ENCODE peak calls at places on chromosomes 11 and 22, in eight cellular contexts. One of them, this sample, is unnamed.

GRCh38 chr22:39612811-39613548 is 42.4 kb downstream of the CACNA1I start:
- DNase-seq in lower lobe of right lung: no peak
- DNase-seq in NB4: no peak
- DNase-seq in left ventricle myocardium inferior: no peak
- DNase-seq in HFF-Myc: no peak
- DNase-seq in adrenal gland: no peak
- DNase-seq in right lobe of liver: no peak
- DNase-seq in brain microvascular endothelial cell: no peak
- DNase-seq in this sample: no peak

GRCh38 chr22:33851985-33852384 is 68.3 kb downstream of the LARGE1 start:
- DNase-seq in brain microvascular endothelial cell: no peak
- DNase-seq in NB4: no peak
- DNase-seq in right lobe of liver: no peak
- DNase-seq in lower lobe of right lung: no peak
- DNase-seq in HFF-Myc: no peak
- DNase-seq in left ventricle myocardium inferior: no peak
- DNase-seq in adrenal gland: no peak
- DNase-seq in this sample: no peak

GRCh38 chr22:49208003-49208402 is 619.7 kb downstream of the BRD1 start:
- DNase-seq in HFF-Myc: no peak
- DNase-seq in adrenal gland: peak; percentile 24
- DNase-seq in left ventricle myocardium inferior: no peak
- DNase-seq in brain microvascular endothelial cell: no peak
- DNase-seq in NB4: no peak
- DNase-seq in right lobe of liver: peak; percentile 19
- DNase-seq in lower lobe of right lung: no peak
- DNase-seq in this sample: no peak

GRCh38 chr11:122748968-122749687 is 89.2 kb upstream of the CRTAM start:
- DNase-seq in HFF-Myc: no peak
- DNase-seq in lower lobe of right lung: no peak
- DNase-seq in adrenal gland: peak; percentile 77
- DNase-seq in left ventricle myocardium inferior: no peak
- DNase-seq in NB4: peak; percentile 97
- DNase-seq in right lobe of liver: no peak
- DNase-seq in brain microvascular endothelial cell: peak; percentile 96
- DNase-seq in this sample: peak; percentile 95

GRCh38 chr11:126355926-126356897 is 726 bp downstream of the ST3GAL4 start:
- DNase-seq in NB4: peak; percentile 81
- DNase-seq in right lobe of liver: peak; percentile 78
- DNase-seq in brain microvascular endothelial cell: no peak
- DNase-seq in adrenal gland: peak; percentile 83
- DNase-seq in left ventricle myocardium inferior: peak; percentile 55
- DNase-seq in lower lobe of right lung: peak; percentile 66
- DNase-seq in HFF-Myc: no peak
- DNase-seq in this sample: peak; percentile 49

GRCh38 chr11:33296695-33297094 is 39.5 kb downstream of the HIPK3 start:
- DNase-seq in NB4: no peak
- DNase-seq in lower lobe of right lung: no peak
- DNase-seq in right lobe of liver: no peak
- DNase-seq in adrenal gland: no peak
- DNase-seq in brain microvascular endothelial cell: no peak
- DNase-seq in HFF-Myc: no peak
- DNase-seq in left ventricle myocardium inferior: no peak
- DNase-seq in this sample: no peak

GRCh38 chr22:29093501-29093921 is 20.7 kb downstream of the KREMEN1 start:
- DNase-seq in HFF-Myc: peak; percentile 94
- DNase-seq in left ventricle myocardium inferior: no peak
- DNase-seq in right lobe of liver: no peak
- DNase-seq in NB4: no peak
- DNase-seq in adrenal gland: no peak
- DNase-seq in lower lobe of right lung: no peak
- DNase-seq in brain microvascular endothelial cell: no peak
- DNase-seq in this sample: peak; percentile 91

GRCh38 chr22:30279389-30279788 is 9.9 kb downstream of the CASTOR1 start:
- DNase-seq in right lobe of liver: no peak
- DNase-seq in lower lobe of right lung: peak; percentile 90
- DNase-seq in brain microvascular endothelial cell: no peak
- DNase-seq in HFF-Myc: no peak
- DNase-seq in adrenal gland: peak; percentile 68
- DNase-seq in left ventricle myocardium inferior: peak; percentile 60
- DNase-seq in NB4: peak; percentile 95
- DNase-seq in this sample: peak; percentile 64

GRCh38 chr11:124123587-124123986 is 8.3 kb downstream of the VWA5A start:
- DNase-seq in adrenal gland: no peak
- DNase-seq in brain microvascular endothelial cell: no peak
- DNase-seq in lower lobe of right lung: no peak
- DNase-seq in left ventricle myocardium inferior: no peak
- DNase-seq in HFF-Myc: no peak
- DNase-seq in NB4: peak; percentile 8
- DNase-seq in right lobe of liver: no peak
- DNase-seq in this sample: no peak

GRCh38 chr11:494761-495536 is 12.1 kb downstream of the RNH1 start:
- DNase-seq in adrenal gland: no peak
- DNase-seq in right lobe of liver: no peak
- DNase-seq in brain microvascular endothelial cell: no peak
- DNase-seq in lower lobe of right lung: no peak
- DNase-seq in NB4: no peak
- DNase-seq in HFF-Myc: no peak
- DNase-seq in left ventricle myocardium inferior: no peak
- DNase-seq in this sample: no peak

GRCh38 chr11:75279273-75279672 is 38.7 kb downstream of the TPBGL start:
- DNase-seq in right lobe of liver: no peak
- DNase-seq in left ventricle myocardium inferior: peak; percentile 7
- DNase-seq in NB4: no peak
- DNase-seq in brain microvascular endothelial cell: no peak
- DNase-seq in adrenal gland: no peak
- DNase-seq in HFF-Myc: no peak
- DNase-seq in lower lobe of right lung: no peak
- DNase-seq in this sample: no peak

GRCh38 chr22:30312053-30312452 is 14.7 kb downstream of the TBC1D10A start:
- DNase-seq in lower lobe of right lung: no peak
- DNase-seq in brain microvascular endothelial cell: peak; percentile 67
- DNase-seq in adrenal gland: peak; percentile 70
- DNase-seq in HFF-Myc: no peak
- DNase-seq in left ventricle myocardium inferior: no peak
- DNase-seq in right lobe of liver: no peak
- DNase-seq in NB4: no peak
- DNase-seq in this sample: peak; percentile 79

GRCh38 chr11:72443016-72443415 is 8.7 kb upstream of the CLPB start:
- DNase-seq in lower lobe of right lung: no peak
- DNase-seq in adrenal gland: no peak
- DNase-seq in left ventricle myocardium inferior: no peak
- DNase-seq in NB4: no peak
- DNase-seq in right lobe of liver: no peak
- DNase-seq in brain microvascular endothelial cell: no peak
- DNase-seq in HFF-Myc: no peak
- DNase-seq in this sample: peak; percentile 61

GRCh38 chr11:56783448-56784041 is 35.0 kb upstream of the OR9G4 start:
- DNase-seq in right lobe of liver: no peak
- DNase-seq in brain microvascular endothelial cell: peak; percentile 17
- DNase-seq in left ventricle myocardium inferior: no peak
- DNase-seq in adrenal gland: no peak
- DNase-seq in lower lobe of right lung: no peak
- DNase-seq in NB4: peak; percentile 71
- DNase-seq in HFF-Myc: peak; percentile 19
- DNase-seq in this sample: peak; percentile 64

GRCh38 chr11:88354909-88355308 is 17.4 kb upstream of the CTSC start:
- DNase-seq in left ventricle myocardium inferior: no peak
- DNase-seq in HFF-Myc: no peak
- DNase-seq in adrenal gland: no peak
- DNase-seq in NB4: peak; percentile 63
- DNase-seq in lower lobe of right lung: no peak
- DNase-seq in right lobe of liver: no peak
- DNase-seq in brain microvascular endothelial cell: no peak
- DNase-seq in this sample: no peak

GRCh38 chr11:57430946-57431345 is 4.0 kb upstream of the SLC43A3 start:
- DNase-seq in left ventricle myocardium inferior: no peak
- DNase-seq in NB4: peak; percentile 62
- DNase-seq in right lobe of liver: peak; percentile 40
- DNase-seq in HFF-Myc: no peak
- DNase-seq in lower lobe of right lung: no peak
- DNase-seq in brain microvascular endothelial cell: no peak
- DNase-seq in adrenal gland: no peak
- DNase-seq in this sample: no peak

GRCh38 chr22:42277988-42278776 is 7.7 kb upstream of the TCF20 start:
- DNase-seq in brain microvascular endothelial cell: no peak
- DNase-seq in NB4: no peak
- DNase-seq in left ventricle myocardium inferior: no peak
- DNase-seq in HFF-Myc: no peak
- DNase-seq in adrenal gland: peak; percentile 74
- DNase-seq in lower lobe of right lung: no peak
- DNase-seq in right lobe of liver: no peak
- DNase-seq in this sample: no peak

DNA sequence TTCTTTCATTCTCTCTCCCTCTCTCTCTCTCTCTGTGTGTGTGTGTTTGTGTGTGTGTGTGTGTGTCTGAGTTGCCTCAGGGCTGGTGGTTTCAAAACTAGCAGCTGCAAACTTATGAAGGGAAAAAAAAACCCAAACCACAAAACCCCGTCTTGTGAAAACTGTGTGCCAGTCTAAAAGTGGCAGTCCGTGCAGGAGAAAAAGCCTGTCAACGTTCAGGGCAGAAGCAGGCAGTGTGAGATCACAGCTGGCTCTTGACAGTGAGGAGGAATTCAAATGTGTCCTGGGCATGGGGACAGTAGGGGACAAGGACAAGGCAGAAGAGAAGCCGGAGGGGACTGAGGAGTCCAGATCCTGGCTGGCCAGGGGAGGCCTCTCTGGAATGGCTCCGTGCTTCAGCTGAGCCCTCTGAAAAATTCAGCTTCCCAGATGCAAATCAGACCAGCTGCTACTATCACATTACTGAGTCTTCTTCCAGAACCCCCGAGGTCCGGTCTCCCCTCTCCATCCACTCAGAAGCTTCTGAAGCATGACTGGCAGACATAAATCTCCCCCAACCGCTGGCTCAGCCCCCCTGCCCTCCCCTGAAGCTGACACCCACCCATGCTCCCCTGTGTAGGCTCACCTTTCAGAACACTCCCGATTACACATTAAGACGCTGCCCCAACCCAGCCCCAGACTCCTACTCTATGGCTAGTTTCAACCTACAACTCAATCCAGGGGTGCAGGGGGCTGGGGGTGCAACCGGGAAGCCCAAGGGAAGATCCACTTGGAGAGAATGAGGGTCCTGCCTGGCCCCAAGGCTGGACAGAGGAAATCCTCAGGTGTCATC is 32.0 kb downstream of the FLI1 start:
- DNase-seq in lower lobe of right lung: no peak
- DNase-seq in left ventricle myocardium inferior: no peak
- DNase-seq in HFF-Myc: no peak
- DNase-seq in adrenal gland: no peak
- DNase-seq in brain microvascular endothelial cell: no peak
- DNase-seq in NB4: peak; percentile 92
- DNase-seq in right lobe of liver: no peak
- DNase-seq in this sample: peak; percentile 87
- H3K4me3 ChIP-seq in lower lobe of right lung: peak overlapping the region; percentile 7
- H3K4me3 ChIP-seq in left ventricle myocardium inferior: no peak overlapping the region
- H3K4me3 ChIP-seq in HFF-Myc: no peak overlapping the region
- H3K4me3 ChIP-seq in adrenal gland: no peak overlapping the region
- H3K4me3 ChIP-seq in brain microvascular endothelial cell: no peak overlapping the region
- H3K4me3 ChIP-seq in NB4: peak overlapping the region; percentile 16
- H3K4me3 ChIP-seq in right lobe of liver: no peak overlapping the region
- H3K4me3 ChIP-seq in this sample: no peak overlapping the region

DNA sequence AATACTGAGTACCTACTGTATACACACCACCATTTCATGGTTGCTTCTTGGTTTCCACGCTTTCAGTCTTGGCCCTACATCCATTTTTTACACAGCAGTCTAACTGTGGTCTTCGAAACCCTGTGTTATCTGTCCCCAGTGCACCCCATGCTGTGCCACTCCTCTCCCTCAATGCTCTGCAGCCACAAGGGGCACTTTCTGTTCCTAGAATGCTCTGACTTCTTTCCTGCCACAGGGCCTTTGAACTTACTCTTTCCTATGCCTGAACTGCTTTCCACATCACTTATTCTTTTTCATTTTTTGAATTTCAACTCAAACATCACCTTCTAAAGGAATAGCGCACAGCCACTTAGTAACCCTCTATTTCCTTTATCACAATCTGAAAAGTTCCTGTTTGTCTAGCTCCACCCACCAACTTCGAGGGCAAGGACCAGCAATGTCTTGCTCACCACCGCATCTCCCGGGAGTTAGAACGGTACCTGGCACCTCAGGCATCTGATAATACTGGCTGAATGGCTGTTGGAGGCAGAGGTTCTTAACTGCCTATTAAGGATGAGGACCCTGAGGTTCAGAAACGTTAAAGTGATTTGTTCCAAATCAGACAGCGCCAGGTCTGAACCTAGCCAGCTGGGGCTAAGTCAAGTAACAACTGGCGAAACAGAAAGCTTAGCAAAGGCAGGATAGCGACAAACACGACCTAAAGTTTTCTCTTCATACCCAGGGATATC is 568 bp downstream of the ALG8 start:
- DNase-seq in right lobe of liver: no peak
- DNase-seq in left ventricle myocardium inferior: no peak
- DNase-seq in HFF-Myc: no peak
- DNase-seq in NB4: peak; percentile 81
- DNase-seq in brain microvascular endothelial cell: peak; percentile 28
- DNase-seq in adrenal gland: no peak
- DNase-seq in lower lobe of right lung: no peak
- DNase-seq in this sample: no peak
- TF ChIP-seq CTCF in right lobe of liver: no peak
- TF ChIP-seq CTCF in left ventricle myocardium inferior: no peak
- TF ChIP-seq CTCF in HFF-Myc: no peak
- TF ChIP-seq CTCF in NB4: no peak
- TF ChIP-seq CTCF in brain microvascular endothelial cell: peak; percentile 25
- TF ChIP-seq CTCF in adrenal gland: no peak
- TF ChIP-seq CTCF in lower lobe of right lung: no peak
- TF ChIP-seq CTCF in this sample: peak; percentile 9

GRCh38 chr11:2140411-2141400 is 1.5 kb upstream of the IGF2 start:
- DNase-seq in brain microvascular endothelial cell: no peak
- DNase-seq in left ventricle myocardium inferior: no peak
- DNase-seq in lower lobe of right lung: peak; percentile 35
- DNase-seq in HFF-Myc: no peak
- DNase-seq in right lobe of liver: peak; percentile 46
- DNase-seq in NB4: no peak
- DNase-seq in adrenal gland: no peak
- DNase-seq in this sample: no peak
- H3K4me3 ChIP-seq in brain microvascular endothelial cell: no peak overlapping the region
- H3K4me3 ChIP-seq in left ventricle myocardium inferior: peak overlapping the region; percentile 67
- H3K4me3 ChIP-seq in lower lobe of right lung: no peak overlapping the region
- H3K4me3 ChIP-seq in HFF-Myc: no peak overlapping the region
- H3K4me3 ChIP-seq in right lobe of liver: no peak overlapping the region
- H3K4me3 ChIP-seq in NB4: no peak overlapping the region
- H3K4me3 ChIP-seq in adrenal gland: no peak overlapping the region
- H3K4me3 ChIP-seq in this sample: no peak overlapping the region

DNA sequence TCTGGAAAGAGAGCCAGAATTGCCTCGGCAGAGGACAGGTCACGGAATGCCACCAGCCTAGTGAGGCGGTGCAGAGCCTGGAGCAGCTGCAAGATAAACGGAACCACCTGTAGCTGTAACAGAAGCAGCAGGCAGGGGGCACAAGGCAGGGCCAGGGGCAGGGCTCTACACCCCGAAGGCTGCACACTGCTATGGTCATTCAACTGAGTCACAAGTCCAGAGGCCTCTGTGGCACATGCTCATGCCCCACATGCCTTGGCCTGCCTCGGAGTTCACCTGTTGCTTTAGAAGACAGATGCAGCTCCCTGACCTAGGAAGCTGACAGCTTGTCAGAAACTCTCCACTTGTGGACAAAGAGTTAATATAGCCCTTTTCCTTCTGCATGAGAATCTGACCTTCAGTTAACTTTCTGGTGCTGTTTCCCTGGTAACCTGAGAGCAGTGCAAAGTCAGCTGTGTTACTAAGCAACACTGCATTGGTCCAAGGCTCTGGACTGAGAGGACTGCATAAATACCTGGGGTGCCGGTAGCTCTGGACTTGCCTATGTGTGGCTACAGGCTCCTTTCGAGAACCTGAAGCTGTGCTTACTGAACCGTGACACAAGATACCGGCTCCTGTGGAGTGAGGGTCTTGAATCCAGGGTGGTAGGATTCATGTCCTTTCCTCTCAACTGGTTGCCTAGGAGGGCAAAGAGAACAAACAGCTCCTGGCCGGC is 10.5 kb downstream of the COMMD9 start:
- DNase-seq in lower lobe of right lung: no peak
- DNase-seq in adrenal gland: peak; percentile 48
- DNase-seq in brain microvascular endothelial cell: peak; percentile 18
- DNase-seq in NB4: no peak
- DNase-seq in left ventricle myocardium inferior: no peak
- DNase-seq in HFF-Myc: no peak
- DNase-seq in right lobe of liver: no peak
- DNase-seq in this sample: no peak
- TF ChIP-seq CTCF in lower lobe of right lung: no peak
- TF ChIP-seq CTCF in adrenal gland: no peak
- TF ChIP-seq CTCF in brain microvascular endothelial cell: peak; percentile 34
- TF ChIP-seq CTCF in NB4: no peak
- TF ChIP-seq CTCF in left ventricle myocardium inferior: no peak
- TF ChIP-seq CTCF in HFF-Myc: peak; percentile 19
- TF ChIP-seq CTCF in right lobe of liver: no peak
- TF ChIP-seq CTCF in this sample: no peak